ENCODE peak calls at places on chromosomes 2 and 18, in four cellular contexts. Z, S, B and F are unnamed samples.
A peak's percentile ranks its signal among the peaks of the same experiment; 100 is the strongest.

GRCh38 chr2:176132397-176133086 is 3.0 kb downstream of the HOXD8 start:
- DNase-seq in S (no peak), Z (no peak), B (no peak), F (no peak)

GRCh38 chr2:141482697-141483096 is 648.1 kb downstream of the LRP1B start:
- DNase-seq in Z (no peak), S (no peak), B (no peak), F (no peak)

GRCh38 chr2:239819974-239820555 is 205.1 kb downstream of the NDUFA10 start:
- DNase-seq in B (peak; percentile 7), S (peak; percentile 23), Z (no peak), F (peak; percentile 11)

GRCh38 chr2:109260886-109261700 is 132.1 kb downstream of the SH3RF3 start:
- DNase-seq in S (peak; percentile 62), Z (peak; percentile 8), B (peak; percentile 45), F (no peak)

GRCh38 chr2:70920367-70920715 is 15.4 kb upstream of the ATP6V1B1 start:
- DNase-seq in S (no peak), Z (no peak), B (no peak), F (no peak)

GRCh38 chr18:63606526-63606925 is 19.4 kb downstream of the SERPINB13 start:
- DNase-seq in B (no peak), Z (no peak), S (no peak), F (no peak)

GRCh38 chr2:100142393-100142792 is at the start of gene AFF3:
- DNase-seq in S (peak; percentile 66), Z (no peak), B (no peak), F (no peak)

GRCh38 chr2:220129427-220129826 is 502.0 kb downstream of the SLC4A3 start:
- DNase-seq in B (no peak), S (no peak), Z (no peak), F (no peak)